ENCODE peak calls at places on chromosomes 12 and 14, in seven cellular contexts. U is WERI-Rb-1; J is H9; F is RWPE1; L is NCI-H1694; I is activated CD4-positive, alpha-beta T cell treated with anti-CD3 and anti-CD28 coated beads, Interleukin-2, amount 10 ng/mL, durations not matched to agents 7 days and 5 days; S is lower lobe of right lung. A is an unnamed sample.

GRCh38 chr12:40055776-40056175 is 50.1 kb downstream of the SLC2A13 start:
- DNase-seq in U (no peak), J (no peak), F (no peak), L (no peak), I (no peak), S (no peak), A (no peak)

GRCh38 chr14:39266589-39266870 is 32.8 kb downstream of the MIA2 start:
- DNase-seq in U (no peak), J (no peak), F (peak; percentile 23), L (no peak), I (peak; percentile 34), S (peak; percentile 76), A (no peak)

GRCh38 chr12:60148831-60149230 is 553.0 kb downstream of the SLC16A7 start:
- DNase-seq in U (no peak), J (no peak), F (peak; percentile 60), L (no peak), I (no peak), S (no peak), A (no peak)

GRCh38 chr12:109879332-109880048 is 851 bp downstream of the GLTP start:
- DNase-seq in U (no peak), J (no peak), F (no peak), L (no peak), I (no peak), S (no peak), A (no peak)

GRCh38 chr14:101462726-101463565 is 98.3 kb upstream of the DIO3 start:
- DNase-seq in U (no peak), J (no peak), F (no peak), L (no peak), I (no peak), S (no peak), A (no peak)

GRCh38 chr12:92928431-92928961 is 599 bp downstream of the EEA1 start:
- DNase-seq in U (peak; percentile 25), J (no peak), F (no peak), L (no peak), I (peak; percentile 31), S (peak; percentile 68), A (no peak)

GRCh38 chr14:69138189-69138535 is 14.8 kb downstream of the DCAF5 start:
- DNase-seq in U (no peak), J (no peak), F (peak; percentile 34), L (no peak), I (no peak), S (no peak), A (no peak)

GRCh38 chr12:77469614-77470333 is 360.9 kb upstream of the NAV3 start:
- DNase-seq in U (no peak), J (no peak), F (no peak), L (no peak), I (no peak), S (no peak), A (no peak)

GRCh38 chr12:114812858-114813761 is 129.1 kb upstream of the TBX3 start:
- DNase-seq in U (no peak), J (no peak), F (no peak), L (no peak), I (no peak), S (no peak), A (no peak)

GRCh38 chr14:92462568-92462967 is 51.0 kb upstream of the RIN3 start:
- DNase-seq in U (no peak), J (no peak), F (no peak), L (no peak), I (no peak), S (no peak), A (peak; percentile 13)

GRCh38 chr12:96132819-96133218 is 61.4 kb upstream of the ELK3 start:
- DNase-seq in U (peak; percentile 28), J (no peak), F (no peak), L (peak; percentile 31), I (peak; percentile 36), S (no peak), A (no peak)

GRCh38 chr14:61511558-61511924 is 183.8 kb upstream of the HIF1A start:
- DNase-seq in U (no peak), J (no peak), F (no peak), L (no peak), I (peak; percentile 29), S (peak; percentile 52), A (no peak)

GRCh38 chr12:26327975-26328635 is 132.7 kb downstream of the SSPN start:
- DNase-seq in U (no peak), J (no peak), F (no peak), L (no peak), I (no peak), S (no peak), A (no peak)

GRCh38 chr14:42806909-42807315 is 1200.2 kb downstream of the LRFN5 start:
- DNase-seq in U (no peak), J (no peak), F (no peak), L (no peak), I (no peak), S (no peak), A (no peak)

GRCh38 chr12:49750027-49750977 is 8.9 kb downstream of the TMBIM6 start:
- DNase-seq in U (no peak), J (no peak), F (peak; percentile 44), L (no peak), I (peak; percentile 44), S (no peak), A (no peak)

GRCh38 chr14:88421286-88421685 is 35.8 kb downstream of the SPATA7 start:
- DNase-seq in U (no peak), J (no peak), F (no peak), L (no peak), I (no peak), S (no peak), A (no peak)

GRCh38 chr14:51750542-51750941 is 98.8 kb downstream of the FRMD6 start:
- DNase-seq in U (peak; percentile 56), J (peak; percentile 66), F (no peak), L (no peak), I (no peak), S (no peak), A (no peak)

GRCh38 chr12:63103489-63104131 is 47.4 kb downstream of the AVPR1A start:
- DNase-seq in U (no peak), J (no peak), F (peak; percentile 26), L (no peak), I (no peak), S (no peak), A (no peak)

GRCh38 chr14:94305620-94306019 is 12.6 kb upstream of the SERPINA10 start:
- DNase-seq in U (no peak), J (no peak), F (no peak), L (no peak), I (no peak), S (no peak), A (peak; percentile 15)

GRCh38 chr14:69451941-69452340 is 32.6 kb upstream of the PLEKHD1 start:
- DNase-seq in U (no peak), J (no peak), F (no peak), L (no peak), I (no peak), S (no peak), A (no peak)

GRCh38 chr12:118742426-118742825 is 238.9 kb upstream of the SRRM4 start:
- DNase-seq in U (no peak), J (no peak), F (no peak), L (no peak), I (no peak), S (no peak), A (no peak)

GRCh38 chr12:24562761-24563392 is 386.0 kb downstream of the BCAT1 start:
- DNase-seq in U (peak; percentile 16), J (peak; percentile 66), F (no peak), L (peak; percentile 20), I (no peak), S (peak; percentile 53), A (peak; percentile 84)

GRCh38 chr14:69259531-69260245 is at the start of gene GALNT16:
- DNase-seq in U (peak; percentile 73), J (peak; percentile 67), F (peak; percentile 27), L (no peak), I (no peak), S (no peak), A (peak; percentile 86)

GRCh38 chr14:93011650-93012317 is 88.8 kb downstream of the CHGA start:
- DNase-seq in U (peak; percentile 47), J (no peak), F (no peak), L (no peak), I (no peak), S (no peak), A (no peak)

GRCh38 chr14:55846852-55847471 is 267.0 kb downstream of the KTN1 start:
- DNase-seq in U (no peak), J (no peak), F (no peak), L (no peak), I (no peak), S (no peak), A (no peak)

GRCh38 chr14:105337966-105338365 is 23.4 kb downstream of the PACS2 start:
- DNase-seq in U (no peak), J (no peak), F (no peak), L (no peak), I (no peak), S (peak; percentile 46), A (no peak)

GRCh38 chr12:113274848-113275247 is 53.6 kb downstream of the TPCN1 start:
- DNase-seq in U (no peak), J (no peak), F (no peak), L (no peak), I (no peak), S (no peak), A (no peak)

GRCh38 chr14:54567224-54567633 is 301 bp downstream of the SAMD4A start:
- DNase-seq in U (peak; percentile 25), J (peak; percentile 62), F (peak; percentile 24), L (no peak), I (no peak), S (no peak), A (peak; percentile 76)

GRCh38 chr12:114625294-114625851 is 58.6 kb downstream of the TBX3 start:
- DNase-seq in U (peak; percentile 57), J (peak; percentile 83), F (peak; percentile 52), L (no peak), I (peak; percentile 30), S (no peak), A (peak; percentile 83)

GRCh38 chr12:124497658-124498057 is 69.8 kb downstream of the NCOR2 start:
- DNase-seq in U (no peak), J (no peak), F (peak; percentile 62), L (no peak), I (no peak), S (no peak), A (no peak)

GRCh38 chr12:121189061-121189886 is 20.7 kb upstream of the P2RX4 start:
- DNase-seq in U (no peak), J (no peak), F (no peak), L (no peak), I (no peak), S (no peak), A (no peak)

GRCh38 chr12:52179396-52179973 is 12.3 kb downstream of the KRT80 start:
- DNase-seq in U (no peak), J (no peak), F (no peak), L (no peak), I (no peak), S (no peak), A (no peak)

GRCh38 chr12:49868952-49869815 is 26.3 kb upstream of the BCDIN3D start:
- DNase-seq in U (peak; percentile 35), J (peak; percentile 28), F (no peak), L (peak; percentile 77), I (no peak), S (peak; percentile 73), A (peak; percentile 54)

GRCh38 chr14:24062216-24062980 is 9.0 kb upstream of the CPNE6 start:
- DNase-seq in U (no peak), J (no peak), F (no peak), L (no peak), I (no peak), S (no peak), A (no peak)

GRCh38 chr14:70706177-70706576 is 64.5 kb downstream of the TTC9 start:
- DNase-seq in U (no peak), J (no peak), F (no peak), L (no peak), I (no peak), S (no peak), A (no peak)

GRCh38 chr14:79920180-79920579 is 291.1 kb downstream of the DIO2 start:
- DNase-seq in U (no peak), J (no peak), F (no peak), L (no peak), I (no peak), S (no peak), A (no peak)

GRCh38 chr12:31019561-31020308 is 53.9 kb upstream of the DDX11 start:
- DNase-seq in U (no peak), J (peak; percentile 24), F (no peak), L (no peak), I (no peak), S (no peak), A (peak; percentile 40)

GRCh38 chr12:95215925-95216324 is 1.3 kb downstream of the FGD6 start:
- DNase-seq in U (no peak), J (no peak), F (peak; percentile 64), L (no peak), I (no peak), S (no peak), A (no peak)

A was measured in ecto neural progenitor cell.